ENCODE peak calls at places on chromosomes 6 and 20, in seven cellular contexts. A, T, J, I, X, N and C are unnamed samples.

GRCh38 chr6:30321692-30322388 is 4.9 kb upstream of the TRIM39 start:
- DNase-seq in T (peak; percentile 17), X (peak; percentile 76), A (no peak), N (peak; percentile 29), I (no peak), J (no peak), C (no peak)

GRCh38 chr6:31142356-31142755 is 3.5 kb upstream of the PSORS1C2 start:
- DNase-seq in I (no peak), X (no peak), J (no peak), A (no peak), N (no peak), T (no peak), C (no peak)

GRCh38 chr20:59576216-59576953 is 28.0 kb upstream of the PHACTR3 start:
- DNase-seq in X (peak; percentile 62), I (no peak), N (no peak), T (no peak), A (no peak), J (no peak), C (no peak)

GRCh38 chr6:26304213-26305096 is 60.5 kb upstream of the BTN3A2 start:
- DNase-seq in A (peak; percentile 65), I (no peak), X (peak; percentile 60), N (peak; percentile 77), T (peak; percentile 40), J (peak; percentile 77), C (peak; percentile 76)

GRCh38 chr6:33161354-33162320 is 30.6 kb downstream of the COL11A2 start:
- DNase-seq in T (peak; percentile 80), A (peak; percentile 85), J (peak; percentile 65), X (peak; percentile 79), N (peak; percentile 86), I (peak; percentile 75), C (peak; percentile 71)

GRCh38 chr6:10505529-10505928 is 15.6 kb upstream of the GCNT2 start:
- DNase-seq in I (no peak), J (no peak), A (peak; percentile 35), T (no peak), X (peak; percentile 51), N (no peak), C (no peak)

GRCh38 chr6:42368156-42368555 is 83.6 kb downstream of the TRERF1 start:
- DNase-seq in I (no peak), A (no peak), T (no peak), X (no peak), J (no peak), N (no peak), C (no peak)

GRCh38 chr6:149896491-149896890 is 1.4 kb downstream of the RAET1E start:
- DNase-seq in A (no peak), N (peak; percentile 77), X (no peak), J (no peak), I (peak; percentile 20), T (no peak), C (no peak)

GRCh38 chr6:142794424-142794823 is 150.6 kb downstream of the HIVEP2 start:
- DNase-seq in X (no peak), N (no peak), A (no peak), J (no peak), I (no peak), T (no peak), C (no peak)

GRCh38 chr6:91340998-91341397 is 754.1 kb upstream of the MAP3K7 start:
- DNase-seq in T (peak; percentile 11), J (no peak), X (peak; percentile 11), N (no peak), A (no peak), I (no peak), C (no peak)

DNA sequence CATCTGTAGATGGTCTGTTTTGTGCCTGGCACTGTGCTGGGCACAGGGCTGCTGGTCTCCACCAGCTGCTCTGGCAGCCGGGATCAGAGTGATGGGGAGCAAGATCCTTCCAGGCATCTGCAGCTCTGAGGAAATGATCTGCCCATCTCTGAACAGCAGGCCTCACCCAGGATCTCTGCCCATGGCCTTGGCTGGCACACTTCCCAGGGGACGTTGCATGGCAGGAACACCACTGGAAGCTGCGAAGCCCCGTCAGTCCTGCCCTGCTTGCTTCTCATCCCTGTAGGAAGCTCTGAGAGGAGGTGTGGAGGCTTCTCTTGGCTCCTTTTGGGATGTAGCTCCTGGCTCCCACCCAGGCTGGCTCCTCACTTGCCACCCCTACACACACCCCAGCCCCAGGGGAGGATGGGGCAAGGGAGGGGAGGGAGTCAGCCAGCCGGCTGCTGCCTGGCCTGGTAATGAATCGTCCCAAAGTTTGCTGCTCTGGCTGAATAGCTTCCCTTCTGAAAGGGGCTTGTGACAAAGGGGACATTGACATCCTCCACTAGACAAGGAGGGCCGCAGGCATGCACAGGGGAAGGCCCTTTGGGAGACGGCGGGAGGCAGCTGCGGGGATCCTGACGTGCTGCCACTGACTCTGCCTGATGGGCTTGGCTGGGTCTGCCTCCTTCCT is 108.9 kb downstream of the VEGFA start:
- DNase-seq in I (peak; percentile 10), A (no peak), X (no peak), J (no peak), T (peak; percentile 60), N (peak; percentile 39), C (no peak)
- TF ChIP-seq EZH2phosphoT487 in I (no peak), A (no peak), X (no peak), J (no peak), T (no peak), N (no peak), C (no peak)

GRCh38 chr20:32893878-32894483 is 35.3 kb downstream of the EFCAB8 start:
- DNase-seq in J (no peak), T (peak; percentile 75), N (peak; percentile 37), I (peak; percentile 6), A (no peak), X (peak; percentile 90), C (peak; percentile 34)
- TF ChIP-seq EZH2phosphoT487 in J (no peak), T (no peak), N (no peak), I (no peak), A (no peak), X (no peak), C (no peak)

GRCh38 chr20:34302312-34302722 is 838 bp downstream of the AHCY start:
- DNase-seq in T (peak; percentile 6), J (peak; percentile 32), X (peak; percentile 72), I (peak; percentile 26), A (peak; percentile 16), N (peak; percentile 76), C (no peak)
- TF ChIP-seq EZH2phosphoT487 in T (no peak), J (no peak), X (no peak), I (no peak), A (no peak), N (no peak), C (no peak)

DNA sequence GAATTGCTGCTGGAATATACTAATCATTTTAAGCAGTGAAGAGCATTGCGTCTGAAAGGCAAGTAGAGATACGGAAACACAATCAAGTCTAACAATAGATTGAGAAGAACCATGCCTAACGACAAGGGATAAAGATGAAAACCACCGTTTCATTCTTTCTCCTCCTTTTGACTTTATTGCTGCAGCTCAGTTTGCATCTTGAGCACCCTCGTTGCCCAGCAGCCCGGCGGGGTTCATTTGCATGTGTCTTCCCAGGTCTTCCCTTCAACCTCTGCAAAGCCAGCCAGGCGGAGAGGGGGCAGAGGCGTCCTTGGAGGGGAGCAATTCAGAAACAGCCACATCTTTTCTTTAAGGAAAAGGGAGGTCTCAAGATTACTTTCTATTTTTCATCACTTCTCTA is 18.5 kb upstream of the PXDC1 start:
- DNase-seq in A (no peak), T (peak; percentile 33), X (peak; percentile 55), J (no peak), N (no peak), I (no peak), C (no peak)
- TF ChIP-seq EZH2phosphoT487 in A (no peak), T (no peak), X (no peak), J (no peak), N (no peak), I (no peak), C (no peak)